ENCODE peak calls at places on chromosomes 11 and 22, in five cellular contexts. V, Q, O, J and G are unnamed samples.

GRCh38 chr11:10818594-10818993 is 9.9 kb upstream of the EIF4G2 start:
- DNase-seq in V (no peak), Q (no peak), O (no peak), J (no peak), G (no peak)

GRCh38 chr11:106238704-106239360 is 161.4 kb downstream of the AASDHPPT start:
- DNase-seq in V (no peak), Q (no peak), O (peak), J (no peak), G (no peak)

GRCh38 chr11:125886997-125887372 is 483 bp upstream of the HYLS1 start:
- DNase-seq in V (no peak), Q (no peak), O (peak), J (no peak), G (peak)

GRCh38 chr11:33027846-33028536 is 11.4 kb upstream of the TCP11L1 start:
- DNase-seq in V (no peak), Q (no peak), O (no peak), J (no peak), G (no peak)

GRCh38 chr11:17475666-17476316 is 854 bp downstream of the ABCC8 start:
- DNase-seq in V (no peak), Q (no peak), O (no peak), J (no peak), G (peak)

GRCh38 chr11:33699515-33700424 is 856 bp downstream of the C11orf91 start:
- DNase-seq in V (peak), Q (no peak), O (peak), J (no peak), G (no peak)

GRCh38 chr22:35629406-35630234 is 12.5 kb upstream of the MB start:
- DNase-seq in V (no peak), Q (peak), O (peak), J (no peak), G (no peak)

GRCh38 chr11:35138949-35139881 is at the start of gene CD44:
- DNase-seq in V (no peak), Q (peak), O (peak), J (peak), G (peak)

GRCh38 chr11:115505165-115505564 is 950 bp upstream of the CADM1 start:
- DNase-seq in V (no peak), Q (no peak), O (peak), J (no peak), G (no peak)

GRCh38 chr11:3929689-3930088 is 74.2 kb downstream of the STIM1 start:
- DNase-seq in V (no peak), Q (no peak), O (peak), J (no peak), G (no peak)

GRCh38 chr11:9626778-9627394 is 37.0 kb upstream of the SWAP70 start:
- DNase-seq in V (no peak), Q (no peak), O (no peak), J (no peak), G (no peak)

GRCh38 chr22:43852605-43853327 is 9.5 kb downstream of the SULT4A1 start:
- DNase-seq in V (no peak), Q (no peak), O (no peak), J (no peak), G (peak)

GRCh38 chr11:15006139-15006759 is 34.1 kb upstream of the CALCA start:
- DNase-seq in V (no peak), Q (peak), O (no peak), J (no peak), G (no peak)

GRCh38 chr11:126712017-126712625 is 288.4 kb downstream of the KIRREL3 start:
- DNase-seq in V (no peak), Q (no peak), O (no peak), J (no peak), G (peak)

GRCh38 chr22:36510966-36511881 is 4.4 kb upstream of the FOXRED2 start:
- DNase-seq in V (no peak), Q (no peak), O (peak), J (no peak), G (peak)

GRCh38 chr22:27124336-27125023 is 467.1 kb downstream of the MIAT start:
- DNase-seq in V (no peak), Q (no peak), O (no peak), J (no peak), G (no peak)

GRCh38 chr11:83156996-83157754 is at the start of gene PCF11:
- DNase-seq in V (no peak), Q (no peak), O (no peak), J (no peak), G (no peak)

GRCh38 chr11:67268036-67268683 is 1.9 kb downstream of the GRK2 start:
- DNase-seq in V (no peak), Q (no peak), O (no peak), J (no peak), G (no peak)

GRCh38 chr22:48919187-48919590 is 908.5 kb downstream of the BRD1 start:
- DNase-seq in V (no peak), Q (no peak), O (no peak), J (no peak), G (no peak)

GRCh38 chr11:62574363-62575057 is 819 bp upstream of the EEF1G start:
- DNase-seq in V (peak), Q (no peak), O (peak), J (no peak), G (peak)

GRCh38 chr22:48592488-48592887 is 1235.2 kb downstream of the BRD1 start:
- DNase-seq in V (no peak), Q (no peak), O (no peak), J (no peak), G (no peak)

GRCh38 chr11:77213589-77214428 is 85.8 kb downstream of the MYO7A start:
- DNase-seq in V (no peak), Q (no peak), O (no peak), J (no peak), G (no peak)

GRCh38 chr22:20818471-20818870 is 40.1 kb downstream of the PI4KA start:
- DNase-seq in V (no peak), Q (no peak), O (no peak), J (no peak), G (no peak)

GRCh38 chr11:93049740-93050139 is 80.3 kb downstream of the MTNR1B start:
- DNase-seq in V (no peak), Q (no peak), O (no peak), J (no peak), G (no peak)

GRCh38 chr22:25200967-25201366 is 1.3 kb downstream of the CRYBB3 start:
- DNase-seq in V (no peak), Q (no peak), O (no peak), J (no peak), G (no peak)

GRCh38 chr11:66291706-66292542 is at the start of gene TMEM151A:
- DNase-seq in V (peak), Q (no peak), O (peak), J (no peak), G (no peak)

GRCh38 chr22:46583571-46583970 is 36.6 kb upstream of the GRAMD4 start:
- DNase-seq in V (no peak), Q (no peak), O (no peak), J (no peak), G (peak)

GRCh38 chr11:119590651-119591308 is 138.2 kb downstream of the NECTIN1 start:
- DNase-seq in V (no peak), Q (no peak), O (no peak), J (no peak), G (no peak)